ENCODE peak calls at places on chromosomes 7 and 10, in six cellular contexts. K is AG09309, X is heart right ventricle, C is AG10803, E is left ventricle myocardium inferior, W is thyroid gland. L is an unnamed sample.

GRCh38 chr7:113113912-113114311 is 4.4 kb downstream of the SMIM30 start:
- DNase-seq in K (no peak), X (no peak), C (peak), E (no peak), W (no peak), L (no peak)

GRCh38 chr10:6176691-6177231 is 26.0 kb upstream of the PFKFB3 start:
- DNase-seq in K (no peak), X (no peak), C (peak), E (no peak), W (no peak), L (no peak)

GRCh38 chr7:28685660-28686417 is 272.3 kb downstream of the TRIL start:
- DNase-seq in K (peak), X (peak), C (peak), E (peak), W (peak), L (peak)

GRCh38 chr10:98309366-98310355 is 41.7 kb upstream of the LOXL4 start:
- DNase-seq in K (peak), X (peak), C (peak), E (peak), W (peak), L (peak)

GRCh38 chr7:127678947-127679346 is 27.0 kb downstream of the SND1 start:
- DNase-seq in K (no peak), X (no peak), C (no peak), E (no peak), W (no peak), L (peak)

GRCh38 chr10:43268491-43268890 is 1.6 kb upstream of the RASGEF1A start:
- DNase-seq in K (no peak), X (no peak), C (no peak), E (no peak), W (no peak), L (no peak)

GRCh38 chr7:155097338-155097737 is 27.2 kb downstream of the HTR5A start:
- DNase-seq in K (no peak), X (no peak), C (no peak), E (no peak), W (no peak), L (no peak)

GRCh38 chr7:69677905-69678793 is 79.9 kb downstream of the AUTS2 start:
- DNase-seq in K (no peak), X (no peak), C (peak), E (no peak), W (no peak), L (no peak)

GRCh38 chr7:140033036-140033435 is 29.7 kb downstream of the PARP12 start:
- DNase-seq in K (no peak), X (no peak), C (no peak), E (no peak), W (no peak), L (no peak)

GRCh38 chr10:28250782-28251181 is 52.1 kb downstream of the MPP7 start:
- DNase-seq in K (peak), X (no peak), C (peak), E (no peak), W (no peak), L (no peak)

GRCh38 chr7:151518105-151518780 is 1.5 kb downstream of the RHEB start:
- DNase-seq in K (no peak), X (peak), C (peak), E (peak), W (peak), L (peak)

GRCh38 chr7:41693150-41693997 is 9.5 kb downstream of the INHBA start:
- DNase-seq in K (no peak), X (no peak), C (no peak), E (no peak), W (no peak), L (peak)

GRCh38 chr10:65294329-65294728 is 1631.5 kb upstream of the LRRTM3 start:
- DNase-seq in K (no peak), X (no peak), C (peak), E (no peak), W (no peak), L (no peak)

GRCh38 chr7:6242561-6242960 is 29.9 kb downstream of the CYTH3 start:
- DNase-seq in K (no peak), X (no peak), C (peak), E (no peak), W (no peak), L (no peak)

GRCh38 chr10:23065549-23065948 is 29.8 kb upstream of the MSRB2 start:
- DNase-seq in K (peak), X (peak), C (peak), E (peak), W (peak), L (no peak)

GRCh38 chr10:70812814-70813213 is 2.9 kb upstream of the SGPL1 start:
- DNase-seq in K (no peak), X (no peak), C (no peak), E (no peak), W (peak), L (no peak)

GRCh38 chr10:77441541-77442175 is 195.9 kb downstream of the KCNMA1 start:
- DNase-seq in K (no peak), X (no peak), C (no peak), E (no peak), W (no peak), L (no peak)

GRCh38 chr7:45099891-45100760 is 11.4 kb upstream of the NACAD start:
- DNase-seq in K (no peak), X (no peak), C (no peak), E (no peak), W (no peak), L (no peak)

GRCh38 chr10:129498680-129499079 is 31.6 kb downstream of the MGMT start:
- DNase-seq in K (no peak), X (no peak), C (no peak), E (no peak), W (no peak), L (no peak)

GRCh38 chr10:116007256-116007891 is 265.6 kb downstream of the GFRA1 start:
- DNase-seq in K (no peak), X (no peak), C (no peak), E (no peak), W (no peak), L (no peak)

GRCh38 chr7:150974468-150975391 is 3.4 kb downstream of the KCNH2 start:
- DNase-seq in K (no peak), X (peak), C (no peak), E (peak), W (peak), L (peak)

GRCh38 chr7:43294080-43294630 is 181.7 kb downstream of the HECW1 start:
- DNase-seq in K (peak), X (no peak), C (peak), E (no peak), W (no peak), L (peak)

GRCh38 chr10:98481418-98481945 is 34.7 kb upstream of the HPS1 start:
- DNase-seq in K (no peak), X (no peak), C (peak), E (no peak), W (no peak), L (no peak)

GRCh38 chr10:4131407-4132215 is 346.6 kb upstream of the KLF6 start:
- DNase-seq in K (peak), X (no peak), C (peak), E (no peak), W (no peak), L (no peak)

GRCh38 chr7:137760111-137760510 is 86.7 kb downstream of the DGKI start:
- DNase-seq in K (no peak), X (no peak), C (no peak), E (no peak), W (peak), L (no peak)

GRCh38 chr7:29177963-29178612 is 16.5 kb upstream of the CHN2 start:
- DNase-seq in K (no peak), X (peak), C (no peak), E (peak), W (no peak), L (peak)

GRCh38 chr7:116407165-116407564 is 92.4 kb upstream of the CAV2 start:
- DNase-seq in K (no peak), X (no peak), C (no peak), E (no peak), W (no peak), L (no peak)

GRCh38 chr10:1432161-1432560 is 305.2 kb downstream of the ADARB2 start:
- DNase-seq in K (no peak), X (no peak), C (no peak), E (no peak), W (no peak), L (no peak)

GRCh38 chr10:43115881-43116595 is 22.2 kb upstream of the CSGALNACT2 start:
- DNase-seq in K (no peak), X (no peak), C (no peak), E (no peak), W (no peak), L (no peak)

GRCh38 chr7:32941181-32941995 is 15.9 kb upstream of the FKBP9 start:
- DNase-seq in K (no peak), X (no peak), C (no peak), E (no peak), W (no peak), L (no peak)

GRCh38 chr10:71970869-71971268 is 6.7 kb downstream of the CHST3 start:
- DNase-seq in K (no peak), X (no peak), C (no peak), E (no peak), W (peak), L (no peak)

GRCh38 chr7:55063633-55064032 is 44.8 kb downstream of the EGFR start:
- DNase-seq in K (no peak), X (no peak), C (peak), E (no peak), W (no peak), L (no peak)

GRCh38 chr7:55066938-55067337 is 48.1 kb downstream of the EGFR start:
- DNase-seq in K (no peak), X (no peak), C (no peak), E (no peak), W (no peak), L (no peak)

GRCh38 chr7:55065079-55065478 is 46.3 kb downstream of the EGFR start:
- DNase-seq in K (peak), X (no peak), C (peak), E (no peak), W (no peak), L (no peak)

GRCh38 chr7:55066479-55066878 is 47.7 kb downstream of the EGFR start:
- DNase-seq in K (no peak), X (no peak), C (peak), E (no peak), W (no peak), L (no peak)

GRCh38 chr7:55065511-55066229 is 46.9 kb downstream of the EGFR start:
- DNase-seq in K (no peak), X (no peak), C (peak), E (no peak), W (peak), L (peak)
- H3K4me3 ChIP-seq in K (no peak), X (no peak), C (peak), E (no peak), W (no peak), L (no peak)

GRCh38 chr10:117535752-117536358 is 6.7 kb upstream of the EMX2 start:
- DNase-seq in K (no peak), X (no peak), C (no peak), E (no peak), W (no peak), L (no peak)
- H3K4me3 ChIP-seq in K (peak), X (peak), C (peak), E (peak), W (no peak), L (no peak)

GRCh38 chr7:48563334-48563733 is 361.0 kb upstream of the CDC14C start:
- DNase-seq in K (no peak), X (no peak), C (no peak), E (no peak), W (no peak), L (no peak)
- H3K4me3 ChIP-seq in K (no peak), X (no peak), C (no peak), E (no peak), W (no peak), L (no peak)

DNA sequence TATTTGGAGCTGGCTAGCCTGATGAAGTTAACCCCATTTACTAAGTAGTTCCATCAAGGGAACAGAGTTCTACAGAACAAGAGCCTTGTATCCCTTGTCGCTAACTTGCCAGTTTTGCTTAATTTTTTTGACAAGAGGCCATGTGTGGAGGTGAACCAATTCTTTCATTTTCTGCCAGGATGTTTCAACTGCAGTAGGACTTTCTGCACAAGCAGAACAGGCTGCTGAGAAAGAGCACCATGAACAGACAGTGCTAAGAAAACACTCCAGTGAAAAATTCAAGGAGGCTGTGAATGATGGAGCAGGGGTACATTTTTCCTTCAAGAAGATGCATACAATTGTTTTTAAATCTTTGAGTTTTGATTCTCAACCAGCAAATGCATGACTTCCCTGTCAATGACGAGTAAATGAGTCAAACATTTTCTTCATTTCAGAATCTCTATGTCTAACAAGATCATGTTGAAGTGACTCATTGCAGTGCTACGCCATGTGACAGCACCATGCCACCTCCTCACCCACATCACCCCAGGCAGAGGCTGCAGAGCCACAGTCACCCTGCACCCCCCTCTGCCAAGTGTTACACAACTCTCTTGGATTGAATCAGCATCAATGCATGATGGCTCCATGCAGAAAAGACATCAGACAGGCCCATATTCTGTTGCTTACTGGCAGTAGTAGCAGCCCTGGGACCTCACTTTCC is 193.1 kb downstream of the COBL start:
- DNase-seq in K (peak), X (peak), C (peak), E (no peak), W (no peak), L (no peak)
- H3K4me3 ChIP-seq in K (no peak), X (no peak), C (no peak), E (no peak), W (no peak), L (no peak)

GRCh38 chr7:124765401-124766352 is at the start of gene GPR37:
- DNase-seq in K (no peak), X (no peak), C (peak), E (no peak), W (peak), L (peak)

GRCh38 chr7:124762611-124763143 is 2.9 kb downstream of the GPR37 start:
- DNase-seq in K (no peak), X (no peak), C (no peak), E (no peak), W (peak), L (no peak)

GRCh38 chr7:124764071-124764846 is 1.3 kb downstream of the GPR37 start:
- DNase-seq in K (no peak), X (no peak), C (no peak), E (no peak), W (no peak), L (peak)

GRCh38 chr7:124768525-124768924 is 2.9 kb upstream of the GPR37 start:
- DNase-seq in K (no peak), X (no peak), C (no peak), E (no peak), W (no peak), L (no peak)

GRCh38 chr7:124764847-124765400 is 668 bp downstream of the GPR37 start:
- DNase-seq in K (no peak), X (no peak), C (no peak), E (no peak), W (peak), L (peak)
- H3K4me3 ChIP-seq in K (no peak), X (peak), C (peak), E (peak), W (no peak), L (peak)